ENCODE peak calls at places on chromosomes 4 and X, in six cellular contexts. M, J, G, W, X and R are unnamed samples.

GRCh38 chrX:113741744-113742143 is 842.1 kb upstream of the HTR2C start:
- DNase-seq in W (no peak), X (no peak), M (peak; percentile 8), G (no peak), J (no peak), R (no peak)

GRCh38 chr4:186144596-186145569 is 40.4 kb downstream of the FAM149A start:
- DNase-seq in G (peak; percentile 61), X (no peak), J (peak; percentile 66), M (peak; percentile 45), W (peak; percentile 85), R (peak; percentile 69)

GRCh38 chr4:40846556-40846955 is 96.8 kb downstream of the NSUN7 start:
- DNase-seq in J (no peak), G (no peak), M (no peak), X (no peak), W (no peak), R (no peak)

GRCh38 chr4:77163636-77164035 is 6.6 kb downstream of the CCNG2 start:
- DNase-seq in J (no peak), W (no peak), X (no peak), M (no peak), G (no peak), R (no peak)

GRCh38 chr4:185654311-185654710 is 119.0 kb upstream of the PDLIM3 start:
- DNase-seq in M (no peak), X (no peak), W (no peak), J (no peak), G (no peak), R (no peak)

GRCh38 chr4:71338846-71339593 is at the start of gene SLC4A4:
- DNase-seq in W (no peak), M (peak; percentile 37), X (no peak), G (peak; percentile 67), J (no peak), R (peak; percentile 74)

GRCh38 chr4:173252024-173252935 is 81.9 kb downstream of the HMGB2 start:
- DNase-seq in J (peak; percentile 34), X (peak; percentile 33), M (peak; percentile 99), G (peak; percentile 21), W (no peak), R (peak; percentile 45)

GRCh38 chrX:31287861-31288260 is 216.0 kb upstream of the FTHL17 start:
- DNase-seq in W (no peak), G (no peak), J (no peak), X (no peak), M (no peak), R (no peak)

GRCh38 chrX:1480082-1480785 is 27.5 kb upstream of the ASMTL start:
- DNase-seq in M (no peak), G (no peak), X (peak; percentile 5), W (no peak), J (no peak), R (no peak)

GRCh38 chrX:1483843-1484637 is 31.3 kb upstream of the ASMTL start:
- DNase-seq in G (peak; percentile 81), X (no peak), J (no peak), M (no peak), W (no peak), R (peak; percentile 74)

GRCh38 chrX:1485033-1485432 is 32.3 kb upstream of the ASMTL start:
- DNase-seq in X (no peak), M (no peak), J (no peak), W (no peak), G (no peak), R (no peak)

GRCh38 chrX:1484638-1485019 is 31.9 kb upstream of the ASMTL start:
- DNase-seq in W (no peak), J (no peak), G (no peak), M (no peak), X (no peak), R (no peak)

GRCh38 chrX:1481636-1482529 is 29.2 kb upstream of the ASMTL start:
- DNase-seq in M (peak; percentile 44), W (peak; percentile 76), J (peak; percentile 57), G (peak; percentile 72), X (peak; percentile 63), R (peak; percentile 69)
- TF ChIP-seq CTCF in M (no peak), W (no peak), J (no peak), G (peak; percentile 10), X (no peak), R (no peak)

GRCh38 chrX:107659768-107660167 is 31.5 kb downstream of the PRPS1 start:
- DNase-seq in M (peak; percentile 27), J (no peak), W (no peak), G (peak; percentile 33), X (no peak), R (no peak)
- TF ChIP-seq CTCF in M (peak; percentile 79), J (peak; percentile 58), W (peak; percentile 55), G (peak; percentile 72), X (peak; percentile 64), R (peak; percentile 52)

GRCh38 chr4:26150948-26151347 is 169.9 kb upstream of the RBPJ start:
- DNase-seq in M (peak; percentile 5), J (no peak), W (no peak), G (no peak), X (no peak), R (no peak)
- TF ChIP-seq CTCF in M (no peak), J (no peak), W (no peak), G (no peak), X (no peak), R (no peak)

GRCh38 chrX:154717824-154718223 is 33.1 kb downstream of the GAB3 start:
- DNase-seq in W (no peak), X (no peak), J (no peak), G (no peak), M (no peak), R (no peak)
- TF ChIP-seq CTCF in W (no peak), X (no peak), J (no peak), G (no peak), M (no peak), R (no peak)